ENCODE peak calls at places on chromosomes 6 and 20, in seven cellular contexts. F, P, S, G, O, H and C are unnamed samples.

GRCh38 chr6:138001750-138002349 is 105.4 kb downstream of the PERP start:
- DNase-seq in H (peak; percentile 56), G (peak; percentile 57), S (peak; percentile 43), P (peak; percentile 62), F (peak; percentile 53), O (no peak), C (no peak)

GRCh38 chr20:53797085-53797484 is 203.4 kb upstream of the ZNF217 start:
- DNase-seq in H (no peak), O (no peak), F (no peak), G (no peak), S (no peak), P (no peak), C (no peak)

GRCh38 chr6:2432258-2432657 is 186.9 kb upstream of the GMDS start:
- DNase-seq in O (no peak), H (peak; percentile 50), P (no peak), F (peak; percentile 97), S (peak; percentile 87), G (no peak), C (peak; percentile 97)

GRCh38 chr6:106084106-106084963 is 1.8 kb upstream of the PRDM1 start:
- DNase-seq in H (no peak), S (peak; percentile 85), P (peak; percentile 12), O (peak; percentile 75), G (peak; percentile 91), F (peak; percentile 92), C (peak; percentile 87)

GRCh38 chr20:58640446-58640845 is 10.6 kb upstream of the STX16 start:
- DNase-seq in P (no peak), O (no peak), S (peak; percentile 36), F (peak; percentile 71), H (peak; percentile 26), G (no peak), C (peak; percentile 97)

GRCh38 chr20:58075565-58075964 is 152.9 kb downstream of the ANKRD60 start:
- DNase-seq in G (no peak), F (no peak), S (no peak), O (no peak), P (no peak), H (no peak), C (no peak)

GRCh38 chr20:59204201-59204894 is 40.7 kb downstream of the ZNF831 start:
- DNase-seq in O (no peak), F (no peak), P (no peak), S (no peak), G (no peak), H (no peak), C (no peak)

GRCh38 chr20:63073051-63073737 is 66.4 kb upstream of the BHLHE23 start:
- DNase-seq in F (no peak), H (no peak), G (no peak), S (no peak), P (no peak), O (no peak), C (no peak)

GRCh38 chr6:163415620-163416379 is 1.3 kb downstream of the QKI start:
- DNase-seq in H (no peak), G (peak; percentile 68), O (no peak), F (peak; percentile 52), P (peak; percentile 64), S (peak; percentile 56), C (peak; percentile 52)

GRCh38 chr6:130624046-130624445 is 203.2 kb upstream of the SMLR1 start:
- DNase-seq in H (no peak), S (peak; percentile 11), O (no peak), F (peak; percentile 66), G (no peak), P (no peak), C (peak; percentile 80)

GRCh38 chr6:42428326-42429041 is 23.2 kb downstream of the TRERF1 start:
- DNase-seq in G (no peak), P (no peak), H (no peak), O (no peak), S (no peak), F (peak; percentile 21), C (peak; percentile 27)

GRCh38 chr6:116629467-116630063 is 13.3 kb downstream of the RSPH4A start:
- DNase-seq in O (no peak), G (no peak), F (no peak), H (no peak), P (peak; percentile 63), S (no peak), C (no peak)

GRCh38 chr6:37473364-37474095 is 26.2 kb downstream of the CCDC167 start:
- DNase-seq in H (peak; percentile 41), O (no peak), F (peak; percentile 33), G (no peak), P (peak; percentile 88), S (peak; percentile 82), C (peak; percentile 32)

GRCh38 chr6:158041788-158042187 is 60.1 kb downstream of the SYNJ2 start:
- DNase-seq in P (no peak), H (no peak), S (no peak), G (no peak), F (no peak), O (no peak), C (no peak)

GRCh38 chr6:89976141-89977020 is 82.1 kb downstream of the GJA10 start:
- DNase-seq in G (no peak), P (no peak), S (no peak), F (no peak), H (no peak), O (no peak), C (no peak)

GRCh38 chr20:48052492-48052870 is 267.2 kb upstream of the SULF2 start:
- DNase-seq in S (peak; percentile 63), H (peak; percentile 84), P (peak; percentile 37), G (no peak), F (no peak), O (no peak), C (peak; percentile 38)

GRCh38 chr20:39038495-39038894 is 76.4 kb downstream of the DHX35 start:
- DNase-seq in S (no peak), G (no peak), O (no peak), F (no peak), P (no peak), H (no peak), C (no peak)

GRCh38 chr6:137412562-137412961 is 81.6 kb downstream of the OLIG3 start:
- DNase-seq in G (no peak), P (no peak), O (no peak), H (no peak), S (no peak), F (peak; percentile 2), C (no peak)

DNA sequence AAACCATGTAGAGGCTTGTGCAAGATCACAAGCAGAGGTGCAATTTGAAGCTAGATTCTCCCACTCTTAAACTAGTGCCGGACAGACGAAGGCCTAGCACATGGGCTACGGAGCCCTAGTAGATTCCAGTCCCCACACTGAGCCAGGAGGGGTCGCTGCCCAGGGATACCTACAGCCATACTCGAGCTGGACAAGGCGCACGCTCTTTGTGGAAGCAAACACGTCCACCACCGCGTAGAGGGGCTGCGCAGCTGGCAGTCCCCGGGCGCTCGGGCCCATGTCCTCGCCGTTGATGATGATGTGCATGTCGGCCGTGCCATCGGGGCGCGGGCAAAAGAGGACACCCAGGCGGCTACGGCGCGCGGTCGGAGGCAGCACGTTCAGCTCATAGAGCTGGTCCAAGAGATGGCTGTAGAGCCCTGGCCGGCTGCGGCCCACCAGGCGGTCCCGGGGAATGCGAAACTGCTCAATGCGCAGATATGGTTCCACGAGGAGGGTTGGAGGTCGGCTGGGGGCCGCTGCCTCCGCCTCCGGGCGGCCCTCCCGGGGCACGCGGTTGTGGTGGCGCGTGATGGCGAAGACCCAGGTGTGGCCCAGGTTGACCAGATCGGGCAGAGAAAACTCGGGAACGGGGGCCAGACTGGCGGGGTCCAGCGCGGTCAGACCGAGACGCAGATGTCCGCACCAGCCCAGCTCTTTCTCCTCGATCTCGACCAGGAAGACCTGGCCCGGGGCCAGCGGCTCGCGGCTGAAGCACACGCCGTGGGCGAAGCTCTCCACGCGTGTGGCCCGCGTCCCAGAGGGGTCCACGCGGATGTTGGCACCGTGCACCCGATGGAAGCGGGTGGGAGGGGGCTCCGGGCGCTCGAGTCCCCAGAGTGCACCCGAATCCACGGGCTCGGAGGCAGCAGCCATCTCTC is 671 bp downstream of the NEURL2 start:
- DNase-seq in P (peak; percentile 89), F (peak; percentile 78), O (peak; percentile 90), G (peak; percentile 21), S (no peak), H (no peak), C (peak; percentile 71)
- TF ChIP-seq CTCF in P (peak; percentile 82), F (peak; percentile 64), O (peak; percentile 87), G (peak; percentile 71), S (peak; percentile 25), H (no peak), C (peak; percentile 49)

GRCh38 chr6:115219645-115220044 is 841.0 kb downstream of the FRK start:
- DNase-seq in P (no peak), H (no peak), S (no peak), F (no peak), G (no peak), O (no peak), C (no peak)

GRCh38 chr6:115216835-115217234 is 843.9 kb downstream of the FRK start:
- DNase-seq in S (no peak), G (no peak), H (no peak), P (no peak), F (no peak), O (no peak), C (no peak)

DNA sequence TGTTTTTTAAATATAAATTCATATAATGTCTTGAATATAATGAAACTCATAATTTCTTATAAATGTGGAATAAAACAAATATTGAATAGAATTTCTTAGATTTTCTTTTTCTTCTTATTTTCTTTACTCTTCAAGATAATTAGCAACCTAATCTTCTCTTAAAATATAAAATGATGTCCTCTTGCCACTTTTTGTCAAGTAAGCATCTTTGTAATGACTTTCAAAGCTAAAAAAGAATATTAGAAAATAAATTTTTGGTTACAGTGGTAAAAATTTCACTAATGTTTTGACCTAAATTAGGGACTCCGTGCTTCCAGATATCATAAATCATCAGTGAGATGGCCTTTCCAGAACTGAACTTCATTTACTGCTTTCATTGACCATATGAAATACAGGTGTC is 846.4 kb downstream of the FRK start:
- DNase-seq in F (no peak), P (no peak), S (no peak), O (no peak), H (no peak), G (no peak), C (no peak)
- H3K9me3 ChIP-seq in F (no peaks in the 10 kb centered on the region), P (peaks cover 3% of the 10 kb centered on the region), S (no peaks in the 10 kb centered on the region), O (no peaks in the 10 kb centered on the region), H (no peaks in the 10 kb centered on the region), G (no peaks in the 10 kb centered on the region), C (no peaks in the 10 kb centered on the region)

DNA sequence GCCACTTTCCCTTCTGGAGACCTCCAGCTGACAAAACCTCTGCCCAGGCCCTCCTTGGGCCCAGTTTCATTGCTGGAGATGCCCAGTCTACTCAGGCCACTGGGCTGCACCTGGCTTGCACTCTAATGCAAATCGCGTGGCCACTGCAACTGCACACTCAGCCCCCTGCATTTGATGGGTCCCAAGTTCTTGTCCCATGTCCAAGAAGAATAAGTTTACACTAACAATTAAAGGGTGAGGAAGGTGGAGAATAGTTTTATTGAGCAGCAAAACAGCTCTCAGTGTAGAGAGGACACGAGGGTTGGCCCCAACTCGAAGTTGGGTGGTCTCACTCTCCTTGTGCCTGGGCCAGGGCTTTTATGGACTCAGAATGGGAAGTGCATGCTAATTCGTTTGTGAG is 31.9 kb upstream of the THEMIS start:
- DNase-seq in G (peak; percentile 1), S (no peak), H (peak; percentile 0), O (no peak), F (no peak), P (no peak), C (no peak)
- H3K4me2 ChIP-seq in G (no peak overlapping the region), S (no peak overlapping the region), H (no peak overlapping the region), O (no peak overlapping the region), F (no peak overlapping the region), P (no peak overlapping the region), C (no peak overlapping the region)

DNA sequence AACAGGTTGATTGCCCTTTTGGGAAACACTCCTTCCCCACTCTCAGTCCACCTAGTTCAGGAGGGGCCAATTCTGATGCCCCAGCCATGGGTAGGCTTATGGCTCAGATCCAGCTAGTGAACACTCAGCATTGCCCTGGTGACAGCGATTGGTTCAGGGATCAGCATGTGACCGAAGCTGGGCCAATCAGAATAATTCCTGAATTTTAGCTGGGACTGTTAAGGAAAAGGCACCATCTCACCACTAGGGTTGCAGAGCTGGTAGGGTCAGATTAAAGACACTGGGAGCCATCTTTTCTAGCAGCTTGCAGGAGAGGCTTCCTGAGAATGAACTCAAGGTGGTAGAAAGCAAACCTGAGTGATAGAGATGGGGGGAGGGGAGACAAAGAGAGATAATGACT is 44.4 kb downstream of the EYA2 start:
- DNase-seq in S (no peak), P (peak; percentile 1), G (peak; percentile 37), F (no peak), O (peak; percentile 40), H (no peak), C (no peak)
- TF ChIP-seq CTCF in S (peak; percentile 14), P (no peak), G (peak; percentile 58), F (peak; percentile 11), O (peak; percentile 54), H (peak; percentile 44), C (no peak)